ENCODE peak calls at places on chromosomes 16 and 17, in four cellular contexts. Q is effector memory CD4-positive, alpha-beta T cell; V is AG04450; Y is HAP-1. W is an unnamed sample.

GRCh38 chr17:7323731-7324437 is 5.3 kb downstream of the NEURL4 start:
- DNase-seq in Q (peak; percentile 52), V (no peak), Y (peak; percentile 79), W (no peak)

GRCh38 chr16:65410801-65411200 is 288.9 kb upstream of the CDH11 start:
- DNase-seq in Q (no peak), V (peak; percentile 50), Y (no peak), W (no peak)

GRCh38 chr17:1482686-1483445 is 9.6 kb downstream of the MYO1C start:
- DNase-seq in Q (no peak), V (no peak), Y (no peak), W (no peak)

GRCh38 chr17:77872199-77872598 is 86.3 kb upstream of the TNRC6C start:
- DNase-seq in Q (no peak), V (no peak), Y (no peak), W (no peak)

GRCh38 chr17:5516060-5516792 is 29.9 kb downstream of the MIS12 start:
- DNase-seq in Q (no peak), V (peak; percentile 97), Y (no peak), W (no peak)

GRCh38 chr17:82839617-82840292 is at the start of gene ZNF750:
- DNase-seq in Q (no peak), V (no peak), Y (no peak), W (no peak)

GRCh38 chr17:18961634-18962493 is 9.9 kb downstream of the SLC5A10 start:
- DNase-seq in Q (no peak), V (no peak), Y (no peak), W (no peak)

GRCh38 chr17:6639651-6640535 is 618 bp downstream of the KIAA0753 start:
- DNase-seq in Q (no peak), V (no peak), Y (peak; percentile 58), W (peak; percentile 19)

GRCh38 chr16:49835116-49835880 is 20.6 kb downstream of the ZNF423 start:
- DNase-seq in Q (no peak), V (no peak), Y (no peak), W (no peak)

GRCh38 chr16:49836218-49836617 is 19.7 kb downstream of the ZNF423 start:
- DNase-seq in Q (no peak), V (no peak), Y (no peak), W (no peak)

GRCh38 chr16:49833796-49834195 is 22.1 kb downstream of the ZNF423 start:
- DNase-seq in Q (no peak), V (no peak), Y (no peak), W (no peak)

GRCh38 chr16:49833055-49833454 is 22.9 kb downstream of the ZNF423 start:
- DNase-seq in Q (no peak), V (no peak), Y (peak; percentile 73), W (no peak)

GRCh38 chr16:49834496-49835009 is 21.4 kb downstream of the ZNF423 start:
- DNase-seq in Q (no peak), V (no peak), Y (peak; percentile 56), W (no peak)
- H3K4me3 ChIP-seq in Q (no peak overlapping the region), V (no peak overlapping the region), Y (no peak overlapping the region), W (no peak overlapping the region)

GRCh38 chr16:89375686-89376085 is 114.7 kb downstream of the ANKRD11 start:
- DNase-seq in Q (no peak), V (no peak), Y (no peak), W (no peak)
- H3K4me3 ChIP-seq in Q (no peak overlapping the region), V (no peak overlapping the region), Y (no peak overlapping the region), W (no peak overlapping the region)

DNA sequence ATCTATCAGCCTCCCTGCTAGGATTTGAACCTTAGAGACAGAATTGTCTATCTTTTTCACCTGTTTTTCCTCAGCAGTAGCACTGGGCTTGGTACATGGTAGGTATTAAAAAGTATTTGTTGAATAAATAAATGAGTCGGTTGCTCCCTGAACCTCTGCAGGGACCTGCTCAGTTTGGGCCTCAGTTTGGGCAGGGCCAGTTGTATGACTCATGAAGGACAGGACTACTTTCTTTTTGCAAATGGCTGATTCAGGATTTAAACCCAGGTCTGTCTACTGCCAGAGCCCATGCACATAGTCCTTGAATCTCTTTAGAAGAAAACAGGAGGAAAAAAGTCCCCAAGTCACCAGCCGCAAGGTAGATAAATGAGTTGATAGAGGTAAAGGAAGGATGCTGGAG is 3.1 kb downstream of the MMP2 start:
- DNase-seq in Q (no peak), V (no peak), Y (no peak), W (no peak)
- H3K4me3 ChIP-seq in Q (no peak overlapping the region), V (peak overlapping the region; percentile 94), Y (no peak overlapping the region), W (no peak overlapping the region)

DNA sequence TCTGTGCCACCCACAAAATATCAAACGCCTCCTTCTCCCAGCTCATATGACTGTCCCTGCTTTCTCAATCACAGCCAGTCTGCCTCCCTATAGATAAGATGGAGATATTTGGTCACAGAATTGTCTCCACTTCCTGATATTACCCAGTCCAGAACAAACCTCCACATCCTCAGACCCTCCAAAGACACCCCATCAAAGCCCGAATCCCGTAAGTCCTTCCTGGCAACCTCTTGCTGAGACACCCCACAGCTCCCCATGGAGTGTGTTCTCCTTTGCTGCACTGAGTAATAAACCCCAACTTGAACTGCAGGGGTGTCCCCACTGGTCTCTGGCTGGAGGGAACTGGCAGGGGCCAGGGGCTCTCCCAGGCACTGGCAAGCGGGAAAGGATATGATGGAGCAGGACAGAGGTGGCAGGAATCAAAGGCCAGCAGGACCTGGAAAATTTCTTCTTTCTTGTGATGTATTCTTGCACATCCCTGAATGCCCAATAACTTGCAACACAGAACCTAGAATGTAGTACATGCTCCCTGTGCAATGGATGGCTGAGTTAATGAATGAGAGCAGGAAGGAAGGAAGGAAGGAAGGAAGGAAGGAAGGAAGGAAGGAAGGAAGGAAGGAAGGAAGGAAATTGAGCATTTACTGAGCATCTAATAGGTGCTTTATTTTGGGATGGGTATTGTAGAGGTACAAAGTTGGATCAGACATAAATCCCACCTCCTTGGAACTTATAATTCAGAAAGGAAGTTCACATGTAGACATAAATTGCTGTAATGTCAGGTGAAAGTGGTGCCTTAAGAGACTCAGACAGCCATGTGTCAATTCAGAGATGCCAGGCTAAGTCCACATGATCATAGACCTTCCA is 13.9 kb downstream of the TMEM114 start:
- DNase-seq in Q (no peak), V (no peak), Y (no peak), W (no peak)
- H3K4me3 ChIP-seq in Q (no peak overlapping the region), V (no peak overlapping the region), Y (no peak overlapping the region), W (no peak overlapping the region)

DNA sequence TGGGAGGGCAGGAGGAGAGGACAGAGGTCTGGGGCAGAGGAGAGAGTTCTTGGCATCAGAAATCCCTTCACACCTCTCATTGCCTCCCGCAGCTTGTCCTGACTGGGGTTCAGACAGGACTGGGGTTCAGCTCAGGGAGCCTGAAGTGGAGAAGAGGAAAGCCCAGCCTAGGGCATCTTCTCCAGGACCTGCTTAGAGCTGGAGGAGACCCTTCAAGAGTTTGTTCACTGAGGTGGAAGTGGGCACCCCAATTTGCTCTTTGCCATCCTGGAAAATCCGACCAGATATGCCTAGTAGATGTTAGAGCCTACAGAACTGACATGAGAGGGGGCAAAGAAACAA is 2.0 kb downstream of the HOXB3 start:
- DNase-seq in Q (no peak), V (no peak), Y (no peak), W (no peak)
- H3K4me3 ChIP-seq in Q (no peak overlapping the region), V (peak overlapping the region; percentile 89), Y (no peak overlapping the region), W (no peak overlapping the region)

DNA sequence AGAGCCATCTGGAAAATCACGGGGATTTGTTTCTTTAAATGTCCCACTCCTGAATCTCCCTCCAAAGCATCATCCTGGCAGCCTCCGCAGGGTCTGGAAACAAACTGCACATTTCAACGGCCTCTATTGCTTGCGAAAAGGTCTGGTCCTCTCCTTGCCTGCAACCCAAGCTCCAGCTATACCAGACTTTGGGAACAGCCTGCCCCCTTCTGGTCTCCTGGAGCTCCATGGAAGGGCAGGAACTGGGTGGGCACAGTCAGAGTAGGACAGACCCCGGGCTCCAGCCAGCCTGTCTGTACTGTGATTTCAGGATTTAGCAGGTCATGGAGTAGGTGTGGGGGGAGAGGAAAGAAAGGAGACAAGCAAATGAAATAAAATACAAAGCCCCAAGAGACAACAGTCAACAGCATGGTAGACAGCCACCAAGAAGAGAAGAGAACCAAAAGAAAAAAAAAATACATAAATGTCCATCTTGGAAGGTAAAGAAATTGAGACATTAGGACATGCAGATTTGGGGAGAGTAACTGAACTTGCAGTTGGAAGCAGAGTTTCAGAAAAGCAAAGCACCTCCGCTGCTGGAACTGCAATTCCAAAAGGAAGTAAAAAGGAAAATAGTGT is 2.7 kb downstream of the XYLT1 start:
- DNase-seq in Q (no peak), V (peak; percentile 32), Y (no peak), W (peak; percentile 43)
- H3K4me3 ChIP-seq in Q (no peak overlapping the region), V (peak overlapping the region; percentile 74), Y (no peak overlapping the region), W (peak overlapping the region; percentile 66)